ENCODE peak calls at places on chromosomes 2 and 18, in six cellular contexts. F is aorta, D is Panc1, Q is brain microvascular endothelial cell, E is lower lobe of right lung, V is OCI-LY7. N is an unnamed sample. For H3K36me3, the result is how much of the 10 kb centered on the place peaks cover.

GRCh38 chr2:162215162-162215561 is 28.1 kb downstream of the FAP start:
- DNase-seq in E (no peak), V (no peak), F (no peak), D (no peak), Q (no peak), N (no peak)

GRCh38 chr18:45879681-45880655 is 54.5 kb downstream of the SIGLEC15 start:
- DNase-seq in D (peak), V (peak), E (peak), Q (peak), F (peak), N (peak)

GRCh38 chr2:10533811-10534321 is 85.7 kb upstream of the ODC1 start:
- DNase-seq in Q (no peak), E (no peak), D (no peak), V (no peak), F (no peak), N (no peak)

GRCh38 chr2:168660859-168661258 is 141.6 kb upstream of the NOSTRIN start:
- DNase-seq in Q (no peak), D (no peak), V (no peak), F (no peak), E (no peak), N (peak)

GRCh38 chr2:68157002-68157401 is 686 bp upstream of the PNO1 start:
- DNase-seq in E (peak), Q (peak), D (no peak), V (no peak), F (peak), N (no peak)

GRCh38 chr18:49819768-49820662 is 6.7 kb upstream of the ACAA2 start:
- DNase-seq in Q (no peak), F (no peak), V (no peak), E (no peak), D (no peak), N (no peak)

GRCh38 chr2:213251618-213252017 is 32.6 kb upstream of the SPAG16 start:
- DNase-seq in E (no peak), Q (no peak), V (peak), D (no peak), F (no peak), N (no peak)

GRCh38 chr2:212939777-212940531 is 211.5 kb downstream of the IKZF2 start:
- DNase-seq in F (no peak), V (no peak), Q (no peak), D (no peak), E (peak), N (no peak)

GRCh38 chr2:148483675-148484074 is 160.9 kb upstream of the EPC2 start:
- DNase-seq in D (no peak), Q (no peak), V (no peak), E (no peak), F (no peak), N (no peak)

GRCh38 chr2:120205901-120206581 is 17.2 kb downstream of the TMEM185B start:
- DNase-seq in Q (no peak), E (no peak), F (peak), V (peak), D (no peak), N (no peak)

GRCh38 chr2:168208652-168209051 is 38.7 kb downstream of the STK39 start:
- DNase-seq in D (no peak), E (no peak), V (no peak), F (no peak), Q (peak), N (no peak)

GRCh38 chr2:76330865-76331264 is 620.1 kb upstream of the GCFC2 start:
- DNase-seq in E (no peak), V (no peak), D (no peak), Q (no peak), F (no peak), N (no peak)

GRCh38 chr2:42359894-42360483 is 1.0 kb downstream of the COX7A2L start:
- DNase-seq in F (no peak), V (peak), D (no peak), Q (no peak), E (no peak), N (no peak)

GRCh38 chr18:51196811-51197660 is 445 bp downstream of the MEX3C start:
- DNase-seq in Q (peak), E (no peak), F (peak), D (no peak), V (peak), N (peak)

GRCh38 chr18:12819330-12819729 is 64.7 kb downstream of the PTPN2 start:
- DNase-seq in E (no peak), Q (no peak), D (no peak), V (no peak), F (no peak), N (no peak)

GRCh38 chr18:55420977-55421611 is 166.9 kb downstream of the TCF4 start:
- DNase-seq in F (no peak), D (no peak), Q (no peak), V (no peak), E (no peak), N (no peak)

GRCh38 chr2:60359569-60359968 is 193.9 kb downstream of the BCL11A start:
- DNase-seq in V (no peak), F (no peak), Q (no peak), D (no peak), E (no peak), N (no peak)

GRCh38 chr2:134943540-134943939 is 24.9 kb downstream of the CCNT2 start:
- DNase-seq in V (peak), Q (no peak), F (no peak), D (no peak), E (no peak), N (no peak)

GRCh38 chr18:7635948-7636347 is 68.8 kb downstream of the PTPRM start:
- DNase-seq in F (no peak), E (no peak), D (no peak), V (no peak), Q (no peak), N (no peak)

GRCh38 chr18:987325-988186 is 82.9 kb downstream of the ADCYAP1 start:
- DNase-seq in F (no peak), D (no peak), Q (peak), V (no peak), E (no peak), N (no peak)

GRCh38 chr2:219254590-219255219 is 987 bp upstream of the TUBA4A start:
- DNase-seq in F (no peak), V (peak), Q (no peak), D (no peak), E (no peak), N (no peak)

GRCh38 chr2:205056066-205056678 is 510.9 kb downstream of the PARD3B start:
- DNase-seq in V (no peak), E (no peak), D (no peak), F (no peak), Q (no peak), N (no peak)

GRCh38 chr2:221060335-221060734 is 511.8 kb downstream of the EPHA4 start:
- DNase-seq in Q (no peak), D (no peak), E (no peak), V (no peak), F (no peak), N (no peak)

GRCh38 chr2:211860224-211860623 is 678.4 kb downstream of the ERBB4 start:
- DNase-seq in E (no peak), Q (no peak), F (no peak), V (no peak), D (no peak), N (no peak)

GRCh38 chr2:173149491-173149890 is 73.8 kb downstream of the MAP3K20 start:
- DNase-seq in F (no peak), Q (no peak), V (no peak), D (no peak), E (no peak), N (no peak)

GRCh38 chr2:108548221-108549003 is 14.1 kb downstream of the LIMS1 start:
- DNase-seq in Q (peak), E (no peak), F (no peak), V (no peak), D (no peak), N (no peak)

GRCh38 chr2:51079945-51080344 is 48.0 kb upstream of the NRXN1 start:
- DNase-seq in V (no peak), D (no peak), F (no peak), Q (no peak), E (no peak), N (no peak)

GRCh38 chr2:217106650-217107014 is 246.8 kb upstream of the TNP1 start:
- DNase-seq in Q (peak), V (no peak), F (no peak), D (no peak), E (no peak), N (no peak)

GRCh38 chr18:1092228-1092627 is 187.6 kb downstream of the ADCYAP1 start:
- DNase-seq in D (no peak), Q (no peak), F (no peak), E (no peak), V (no peak), N (no peak)

GRCh38 chr2:128408349-128409305 is 90.0 kb upstream of the HS6ST1 start:
- DNase-seq in V (no peak), Q (peak), E (no peak), F (peak), D (no peak), N (no peak)

GRCh38 chr2:23806665-23807064 is 120.3 kb downstream of the ATAD2B start:
- DNase-seq in E (no peak), V (no peak), F (no peak), Q (no peak), D (no peak), N (no peak)

GRCh38 chr18:57561728-57562423 is 24.6 kb downstream of the FECH start:
- DNase-seq in E (no peak), V (peak), Q (peak), F (no peak), D (no peak), N (no peak)

GRCh38 chr18:7205346-7205745 is 25.5 kb upstream of the LRRC30 start:
- DNase-seq in D (no peak), V (no peak), Q (no peak), E (no peak), F (no peak), N (no peak)

GRCh38 chr2:200194746-200195145 is 111.7 kb upstream of the SPATS2L start:
- DNase-seq in V (no peak), D (no peak), F (no peak), Q (no peak), E (no peak), N (no peak)

GRCh38 chr2:204135752-204136151 is 199.2 kb downstream of the ICOS start:
- DNase-seq in Q (no peak), E (no peak), D (no peak), V (no peak), F (no peak), N (no peak)

GRCh38 chr2:114020668-114021067 is 130.8 kb downstream of the ACTR3 start:
- DNase-seq in E (no peak), D (no peak), V (no peak), Q (no peak), F (no peak), N (no peak)

GRCh38 chr2:94874277-94874997 is 3.2 kb downstream of the TEKT4 start:
- DNase-seq in E (peak), Q (no peak), D (peak), V (peak), F (peak), N (no peak)

GRCh38 chr18:42174909-42175308 is 219.9 kb downstream of the PIK3C3 start:
- DNase-seq in V (no peak), E (no peak), D (no peak), F (no peak), Q (peak), N (no peak)

GRCh38 chr2:175414872-175415487 is 233.5 kb upstream of the ATP5MC3 start:
- DNase-seq in D (peak), F (peak), Q (peak), E (peak), V (peak), N (peak)

GRCh38 chr2:63874204-63875134 is 32.8 kb downstream of the UGP2 start:
- DNase-seq in E (no peak), Q (no peak), V (no peak), F (no peak), D (no peak), N (no peak)

GRCh38 chr2:63870679-63871078 is 29.0 kb downstream of the UGP2 start:
- DNase-seq in Q (no peak), V (no peak), F (no peak), E (no peak), D (no peak), N (no peak)

GRCh38 chr2:63875143-63875542 is 33.4 kb downstream of the UGP2 start:
- DNase-seq in V (no peak), Q (no peak), E (no peak), D (no peak), F (no peak), N (no peak)

GRCh38 chr2:63871864-63872263 is 30.2 kb downstream of the UGP2 start:
- DNase-seq in D (no peak), V (no peak), F (no peak), Q (no peak), E (no peak), N (no peak)

GRCh38 chr2:63872571-63873328 is 31.1 kb downstream of the UGP2 start:
- DNase-seq in E (no peak), Q (no peak), V (no peak), F (no peak), D (no peak), N (no peak)
- H3K36me3 ChIP-seq in E (under half), Q (under half), V (half or more), F (under half), D (under half), N (under half)

DNA sequence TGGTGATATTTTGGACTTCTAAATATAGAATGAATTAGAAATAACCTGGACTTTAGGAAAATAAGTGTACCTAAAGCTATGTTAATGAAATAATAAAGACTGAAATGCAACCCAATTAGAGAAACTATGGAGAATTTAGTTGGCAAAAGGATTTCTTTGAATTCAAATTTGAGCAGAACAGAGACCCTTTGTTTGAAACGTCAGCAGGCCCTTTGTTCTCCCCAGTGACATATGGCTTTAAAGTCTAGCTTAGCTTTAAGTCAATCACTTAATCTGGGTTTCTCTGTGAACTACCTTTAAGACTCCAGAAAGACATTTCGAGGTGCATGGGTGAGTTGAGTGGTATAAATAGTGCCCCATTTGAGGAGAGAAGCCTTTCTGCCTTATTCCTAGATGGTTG is 130.5 kb upstream of the CREB1 start:
- DNase-seq in F (no peak), Q (no peak), V (no peak), D (no peak), E (no peak), N (no peak)
- H3K27ac ChIP-seq in F (no peak), Q (no peak), V (no peak), D (no peak), E (no peak), N (no peak)

GRCh38 chr2:151560289-151560688 is 150.6 kb downstream of the RIF1 start:
- DNase-seq in E (no peak), D (no peak), F (no peak), Q (peak), V (peak), N (no peak)
- H3K36me3 ChIP-seq in E (under half), D (under half), F (under half), Q (under half), V (under half), N (under half)

GRCh38 chr2:235642446-235643107 is 148.7 kb downstream of the AGAP1 start:
- DNase-seq in F (no peak), Q (peak), V (no peak), D (no peak), E (no peak), N (no peak)
- H3K27ac ChIP-seq in F (no peak), Q (no peak), V (no peak), D (no peak), E (peak), N (no peak)

N was measured in uterus.